ENCODE peak calls at places on chromosomes 12 and 14, in ten cellular contexts. F is heart left ventricle; Y is left ventricle myocardium inferior; P is tibial artery; Z is HCT116; C is upper lobe of right lung; S is CD8-positive, alpha-beta memory T cell; G is HL-60; N is SJCRH30; T is heart right ventricle. W is an unnamed sample.

GRCh38 chr12:50597200-50598195 is 92.7 kb downstream of the DIP2B start:
- DNase-seq in F (no peak), Y (no peak), P (no peak), Z (peak; percentile 71), C (no peak), S (no peak), G (no peak), N (no peak), T (no peak), W (no peak)

GRCh38 chr14:94031161-94031875 is 5.2 kb downstream of the OTUB2 start:
- DNase-seq in F (no peak), Y (no peak), P (no peak), Z (no peak), C (no peak), S (no peak), G (no peak), N (no peak), T (no peak), W (no peak)

GRCh38 chr14:22980672-22981089 is 1.7 kb downstream of the AJUBA start:
- DNase-seq in F (no peak), Y (peak; percentile 29), P (no peak), Z (no peak), C (peak; percentile 82), S (no peak), G (no peak), N (peak; percentile 78), T (peak; percentile 34), W (peak; percentile 29)

GRCh38 chr14:20112321-20112720 is 1.8 kb downstream of the OR4K17 start:
- DNase-seq in F (no peak), Y (no peak), P (no peak), Z (no peak), C (no peak), S (no peak), G (no peak), N (no peak), T (no peak), W (no peak)

GRCh38 chr12:72510772-72511171 is 238.6 kb downstream of the TRHDE start:
- DNase-seq in F (no peak), Y (no peak), P (no peak), Z (no peak), C (no peak), S (no peak), G (no peak), N (no peak), T (no peak), W (no peak)

GRCh38 chr12:112308652-112309051 is 73.6 kb downstream of the HECTD4 start:
- DNase-seq in F (no peak), Y (no peak), P (no peak), Z (no peak), C (no peak), S (no peak), G (no peak), N (no peak), T (no peak), W (no peak)

GRCh38 chr12:126762150-126762549 is 1504.8 kb upstream of the TMEM132C start:
- DNase-seq in F (no peak), Y (no peak), P (no peak), Z (no peak), C (no peak), S (no peak), G (peak; percentile 18), N (no peak), T (no peak), W (no peak)

GRCh38 chr12:42790761-42791151 is 201.2 kb upstream of the PRICKLE1 start:
- DNase-seq in F (no peak), Y (no peak), P (no peak), Z (peak; percentile 61), C (no peak), S (no peak), G (no peak), N (peak; percentile 40), T (no peak), W (peak; percentile 58)

GRCh38 chr14:74571901-74572828 is 39.9 kb downstream of the LTBP2 start:
- DNase-seq in F (peak; percentile 29), Y (no peak), P (peak; percentile 54), Z (peak; percentile 78), C (no peak), S (no peak), G (no peak), N (peak; percentile 81), T (no peak), W (peak; percentile 51)

GRCh38 chr14:102645746-102646440 is 53.4 kb downstream of the RCOR1 start:
- DNase-seq in F (no peak), Y (no peak), P (no peak), Z (no peak), C (no peak), S (no peak), G (peak; percentile 50), N (no peak), T (no peak), W (no peak)

GRCh38 chr12:75529826-75530225 is 18.4 kb upstream of the KRR1 start:
- DNase-seq in F (no peak), Y (no peak), P (no peak), Z (no peak), C (no peak), S (no peak), G (no peak), N (no peak), T (no peak), W (no peak)

GRCh38 chr14:94364037-94364436 is 24.4 kb downstream of the SERPINA1 start:
- DNase-seq in F (no peak), Y (no peak), P (peak; percentile 5), Z (no peak), C (peak; percentile 29), S (no peak), G (no peak), N (no peak), T (no peak), W (no peak)

GRCh38 chr14:95935228-95935822 is 58.7 kb downstream of the TUNAR start:
- DNase-seq in F (no peak), Y (no peak), P (no peak), Z (no peak), C (no peak), S (no peak), G (no peak), N (peak; percentile 17), T (no peak), W (no peak)

GRCh38 chr14:72948481-72949138 is 22.3 kb downstream of the DCAF4 start:
- DNase-seq in F (peak; percentile 64), Y (peak; percentile 59), P (peak; percentile 63), Z (peak; percentile 27), C (peak; percentile 76), S (peak; percentile 21), G (no peak), N (peak; percentile 44), T (peak; percentile 58), W (peak; percentile 51)

GRCh38 chr12:96294831-96295230 is 100.7 kb downstream of the ELK3 start:
- DNase-seq in F (no peak), Y (no peak), P (no peak), Z (no peak), C (no peak), S (peak; percentile 37), G (no peak), N (no peak), T (no peak), W (no peak)
- H3K27ac ChIP-seq in F (no peak overlapping the region), Y (no peak overlapping the region), P (no peak overlapping the region), Z (no peak overlapping the region), C (no peak overlapping the region), S (no peak overlapping the region), G (no peak overlapping the region), N (no peak overlapping the region), T (no peak overlapping the region), W (no peak overlapping the region)

DNA sequence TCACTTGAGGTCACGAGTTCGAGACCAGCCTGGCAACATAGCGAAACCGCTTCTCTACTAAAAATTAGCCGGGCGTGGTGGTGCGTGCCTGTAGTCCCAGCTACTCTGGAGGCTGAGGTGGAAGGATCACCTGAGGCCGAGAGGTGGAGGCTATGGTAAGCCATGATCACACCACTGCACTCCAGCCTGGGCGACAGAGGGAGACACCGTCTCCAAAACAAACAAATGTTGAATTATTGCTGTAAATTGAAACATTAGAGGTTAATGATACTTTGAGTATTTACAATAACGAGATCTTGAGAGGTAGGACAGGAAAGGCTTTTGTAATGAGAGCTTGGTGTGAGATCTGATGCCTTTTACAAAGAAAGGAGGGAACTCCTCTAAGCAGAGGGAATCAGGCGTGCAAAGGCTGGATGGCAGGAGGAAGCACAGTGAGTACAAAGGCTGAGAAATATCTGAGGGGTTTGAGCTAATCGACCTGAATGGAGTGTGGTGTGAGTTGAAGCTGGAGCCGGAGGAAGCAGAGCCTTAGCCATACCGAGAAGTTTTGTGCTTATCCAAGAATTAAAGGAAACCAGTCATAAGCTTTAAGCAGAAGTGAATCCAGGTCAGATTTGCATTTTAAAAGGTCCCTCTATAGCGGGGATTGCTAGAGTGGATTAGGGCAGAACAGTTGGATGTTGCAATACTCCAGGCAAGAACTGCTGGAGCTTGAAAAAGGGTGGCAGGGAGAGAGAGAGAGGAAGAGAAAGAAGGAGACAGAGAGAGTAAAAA is 1.1 kb downstream of the RHNO1 start:
- DNase-seq in F (no peak), Y (no peak), P (no peak), Z (no peak), C (no peak), S (no peak), G (no peak), N (no peak), T (no peak), W (no peak)
- H3K27ac ChIP-seq in F (no peak overlapping the region), Y (peak overlapping the region; percentile 77), P (peak overlapping the region; percentile 92), Z (peak overlapping the region; percentile 77), C (peak overlapping the region; percentile 97), S (peak overlapping the region; percentile 92), G (peak overlapping the region; percentile 95), N (peak overlapping the region; percentile 99), T (peak overlapping the region; percentile 91), W (peak overlapping the region; percentile 94)

DNA sequence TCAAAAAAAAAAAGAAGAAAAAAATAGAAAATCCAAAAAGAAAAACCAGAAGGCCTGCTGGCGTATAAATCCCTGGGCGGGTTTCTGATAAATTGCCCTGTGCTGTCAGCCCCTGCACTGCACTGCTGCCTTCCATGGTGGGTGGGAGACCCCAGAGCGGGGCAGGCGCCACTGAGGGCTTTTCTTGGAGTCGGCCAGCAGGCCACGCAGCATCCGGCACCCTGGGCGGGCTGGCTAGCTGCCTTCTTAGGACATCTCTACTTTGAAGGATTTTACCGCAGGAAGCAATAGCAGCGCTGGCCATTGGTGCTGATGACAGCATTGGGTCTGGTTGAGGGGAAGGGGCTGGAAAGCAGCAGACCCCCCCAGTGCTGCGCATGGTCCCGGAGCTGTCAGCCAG is 29.1 kb downstream of the IL31 start:
- DNase-seq in F (no peak), Y (no peak), P (no peak), Z (no peak), C (no peak), S (no peak), G (no peak), N (no peak), T (no peak), W (no peak)
- H3K27ac ChIP-seq in F (no peak overlapping the region), Y (no peak overlapping the region), P (no peak overlapping the region), Z (no peak overlapping the region), C (no peak overlapping the region), S (no peak overlapping the region), G (no peak overlapping the region), N (no peak overlapping the region), T (no peak overlapping the region), W (no peak overlapping the region)

GRCh38 chr12:29563636-29564035 is 66.2 kb upstream of the OVCH1 start:
- DNase-seq in F (no peak), Y (no peak), P (no peak), Z (no peak), C (no peak), S (no peak), G (no peak), N (no peak), T (no peak), W (peak; percentile 22)
- H3K27ac ChIP-seq in F (no peak overlapping the region), Y (peak overlapping the region; percentile 81), P (peak overlapping the region; percentile 51), Z (no peak overlapping the region), C (peak overlapping the region; percentile 52), S (no peak overlapping the region), G (no peak overlapping the region), N (no peak overlapping the region), T (peak overlapping the region; percentile 79), W (peak overlapping the region; percentile 68)